ENCODE peak calls at places on chromosomes 5 and 9, in seven cellular contexts. S is PC-9; I is fibroblast of lung; F is CD8-positive, alpha-beta memory T cell; P is upper lobe of left lung; V is heart right ventricle; A is IMR-90. L is an unnamed sample.

GRCh38 chr5:74766348-74766886 is 500 bp downstream of the GFM2 start:
- DNase-seq in P (no peak), F (no peak), A (peak; percentile 64), V (no peak), S (peak; percentile 66), I (peak; percentile 73), L (no peak)

GRCh38 chr5:117161718-117162386 is 587.2 kb upstream of the SEMA6A start:
- DNase-seq in V (no peak), A (no peak), P (no peak), S (no peak), I (no peak), F (no peak), L (no peak)

GRCh38 chr9:128341435-128341849 is 1.1 kb downstream of the SLC27A4 start:
- DNase-seq in V (peak; percentile 35), F (peak; percentile 48), P (no peak), A (peak; percentile 59), I (peak; percentile 67), S (peak; percentile 64), L (peak; percentile 40)

GRCh38 chr9:78118742-78119473 is 87.3 kb upstream of the GNAQ start:
- DNase-seq in V (no peak), A (peak; percentile 20), F (no peak), S (peak; percentile 91), I (peak; percentile 17), P (no peak), L (no peak)

GRCh38 chr9:132813115-132813784 is 64.8 kb downstream of the AK8 start:
- DNase-seq in A (no peak), P (no peak), S (no peak), I (no peak), V (no peak), F (no peak), L (no peak)

GRCh38 chr9:123421801-123422455 is 65.9 kb downstream of the CRB2 start:
- DNase-seq in S (peak; percentile 74), A (no peak), F (no peak), I (no peak), P (no peak), V (no peak), L (no peak)

GRCh38 chr5:58231041-58231440 is 228.8 kb downstream of the PLK2 start:
- DNase-seq in V (no peak), F (no peak), I (no peak), S (peak; percentile 65), A (peak; percentile 8), P (no peak), L (no peak)

GRCh38 chr5:91016954-91017690 is 366.0 kb downstream of the ARRDC3 start:
- DNase-seq in F (no peak), P (no peak), I (peak; percentile 80), S (no peak), A (peak; percentile 70), V (no peak), L (no peak)

GRCh38 chr5:128084228-128085167 is 932 bp downstream of the SLC12A2 start:
- DNase-seq in I (no peak), V (peak; percentile 44), A (peak; percentile 37), S (no peak), F (peak; percentile 27), P (peak; percentile 89), L (peak; percentile 44)

DNA sequence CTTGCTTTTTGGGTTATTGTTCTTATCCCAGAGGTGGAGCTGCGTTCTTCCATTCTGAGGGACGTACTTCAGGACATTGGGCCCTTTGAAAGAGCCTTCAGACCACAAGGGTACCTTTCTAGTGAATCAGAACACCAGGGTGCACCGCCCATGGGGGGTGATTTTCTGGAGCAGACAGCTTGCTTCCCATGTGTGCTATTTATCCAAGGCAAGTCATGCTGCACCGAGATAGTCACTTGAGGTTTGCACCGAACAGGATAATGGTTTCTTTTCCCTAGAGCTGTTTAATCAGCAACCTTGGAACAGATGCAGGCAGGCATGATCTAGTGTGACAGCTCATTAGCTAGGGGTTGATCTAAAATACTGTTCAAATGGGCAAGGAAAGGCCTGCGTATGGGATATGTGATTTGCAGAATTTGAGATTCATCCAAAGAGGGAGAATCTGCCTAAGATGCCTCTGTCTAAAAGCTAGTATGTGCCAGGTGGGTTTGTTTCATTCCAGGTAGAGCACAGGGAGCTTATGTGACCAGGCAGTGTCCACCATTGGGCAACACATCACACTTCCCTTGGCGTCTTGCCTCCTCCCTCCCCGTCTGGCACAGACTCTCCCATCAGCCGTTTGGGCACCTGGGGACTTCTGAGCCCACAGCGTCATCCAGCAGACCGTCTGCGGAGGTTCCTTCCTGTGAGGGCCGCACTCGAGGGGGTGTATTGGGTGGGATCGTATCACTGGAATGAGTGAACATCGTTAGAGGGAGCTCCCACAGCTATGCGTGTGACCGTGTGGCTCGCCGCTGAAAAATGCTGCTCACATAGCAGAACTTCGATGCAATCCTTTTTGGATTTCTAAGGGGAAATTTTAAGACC is 23.0 kb downstream of the ABL1 start:
- DNase-seq in V (peak; percentile 67), A (peak; percentile 97), S (no peak), F (no peak), P (no peak), I (peak; percentile 80), L (peak; percentile 64)
- H3K9me3 ChIP-seq in V (no peaks in the 10 kb centered on the region), A (no peaks in the 10 kb centered on the region), S (no peaks in the 10 kb centered on the region), F (no peaks in the 10 kb centered on the region), P (no peaks in the 10 kb centered on the region), I (no peaks in the 10 kb centered on the region), L (no peaks in the 10 kb centered on the region)

GRCh38 chr9:111548623-111549022 is 23.6 kb downstream of the ZNF483 start:
- DNase-seq in V (no peak), S (no peak), A (no peak), P (no peak), I (no peak), F (no peak), L (no peak)
- H3K9me3 ChIP-seq in V (peaks cover 6% of the 10 kb centered on the region), S (peaks cover 55% of the 10 kb centered on the region), A (peaks cover 57% of the 10 kb centered on the region), P (peaks cover 84% of the 10 kb centered on the region), I (no peaks in the 10 kb centered on the region), F (peaks cover 45% of the 10 kb centered on the region), L (peaks cover 100% of the 10 kb centered on the region)

GRCh38 chr5:159430361-159431018 is 100.2 kb upstream of the IL12B start:
- DNase-seq in P (no peak), S (no peak), I (no peak), V (no peak), F (no peak), A (no peak), L (no peak)

GRCh38 chr5:159424123-159424522 is 93.8 kb upstream of the IL12B start:
- DNase-seq in S (no peak), F (no peak), A (no peak), I (no peak), P (no peak), V (no peak), L (no peak)

GRCh38 chr5:159426694-159427093 is 96.4 kb upstream of the IL12B start:
- DNase-seq in S (no peak), I (no peak), P (no peak), V (no peak), F (no peak), A (no peak), L (no peak)

GRCh38 chr5:159422371-159422770 is 92.1 kb upstream of the IL12B start:
- DNase-seq in F (no peak), P (no peak), V (no peak), S (no peak), A (peak; percentile 18), I (no peak), L (no peak)

DNA sequence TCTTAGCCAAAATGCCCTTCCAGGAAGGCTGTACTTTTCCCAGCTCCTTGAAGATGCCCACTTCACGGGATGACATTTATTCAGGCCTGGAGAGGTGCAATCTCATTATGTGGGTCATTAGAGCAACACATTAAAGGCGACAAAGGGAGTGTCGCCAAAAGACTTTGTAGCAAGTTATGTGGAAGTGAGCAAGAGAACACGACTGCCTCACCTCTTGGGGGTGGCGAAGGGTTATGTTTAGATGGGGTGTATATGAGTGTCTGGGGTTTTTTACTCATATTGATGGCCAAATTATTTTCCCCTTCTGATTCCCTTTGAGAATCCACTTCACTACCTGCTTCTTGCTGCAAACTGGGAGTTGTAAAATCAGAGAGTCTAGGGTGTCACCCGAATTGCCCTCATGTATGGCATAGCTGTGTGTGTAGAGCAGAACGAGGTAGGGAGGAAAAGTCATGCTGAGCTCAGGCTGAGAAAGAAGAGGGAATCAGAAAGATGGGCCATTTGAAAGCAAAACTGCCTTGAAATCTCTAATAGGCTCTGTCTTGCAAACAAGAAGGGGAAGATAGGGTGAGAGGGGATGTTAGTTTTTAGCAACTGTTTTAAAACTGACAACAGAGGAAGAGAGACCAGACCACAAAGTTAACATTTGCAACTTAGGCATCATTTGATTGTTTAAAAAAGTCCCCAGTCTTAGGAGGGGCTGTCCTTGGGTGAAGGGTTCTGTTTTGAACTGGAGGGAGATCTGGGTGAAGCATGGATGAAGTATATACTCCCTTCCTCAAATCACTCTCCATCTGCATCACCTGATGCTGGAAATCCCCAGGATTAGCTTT is 97.1 kb upstream of the IL12B start:
- DNase-seq in F (no peak), S (no peak), A (no peak), V (no peak), I (no peak), P (no peak), L (no peak)
- H3K9me3 ChIP-seq in F (no peaks in the 10 kb centered on the region), S (peaks cover 3% of the 10 kb centered on the region), A (no peaks in the 10 kb centered on the region), V (no peaks in the 10 kb centered on the region), I (no peaks in the 10 kb centered on the region), P (no peaks in the 10 kb centered on the region), L (no peaks in the 10 kb centered on the region)

GRCh38 chr5:178872302-178872701 is 12.5 kb downstream of the ZNF354B start:
- DNase-seq in F (no peak), I (no peak), S (no peak), P (no peak), V (no peak), A (no peak), L (no peak)
- H3K9me3 ChIP-seq in F (peaks cover 26% of the 10 kb centered on the region), I (no peaks in the 10 kb centered on the region), S (peaks cover 33% of the 10 kb centered on the region), P (peaks cover 54% of the 10 kb centered on the region), V (no peaks in the 10 kb centered on the region), A (peaks cover 35% of the 10 kb centered on the region), L (peaks cover 61% of the 10 kb centered on the region)

GRCh38 chr5:179128976-179129375 is 68.8 kb downstream of the ZNF354C start:
- DNase-seq in A (no peak), I (no peak), P (peak; percentile 46), V (no peak), F (no peak), S (no peak), L (no peak)

GRCh38 chr5:179128041-179128365 is 67.8 kb downstream of the ZNF354C start:
- DNase-seq in P (no peak), I (no peak), A (no peak), F (no peak), S (no peak), V (no peak), L (no peak)

GRCh38 chr5:179130101-179130681 is 70.0 kb downstream of the ZNF354C start:
- DNase-seq in V (no peak), P (peak; percentile 66), S (no peak), F (no peak), I (no peak), A (no peak), L (no peak)

GRCh38 chr5:179131321-179131835 is 71.2 kb downstream of the ZNF354C start:
- DNase-seq in P (no peak), V (no peak), A (no peak), F (no peak), I (no peak), S (no peak), L (no peak)

GRCh38 chr5:179129607-179130071 is 69.5 kb downstream of the ZNF354C start:
- DNase-seq in I (no peak), V (no peak), F (no peak), P (peak; percentile 56), A (no peak), S (no peak), L (no peak)
- H3K9me3 ChIP-seq in I (no peaks in the 10 kb centered on the region), V (no peaks in the 10 kb centered on the region), F (no peaks in the 10 kb centered on the region), P (no peaks in the 10 kb centered on the region), A (no peaks in the 10 kb centered on the region), S (no peaks in the 10 kb centered on the region), L (no peaks in the 10 kb centered on the region)

GRCh38 chr5:6218116-6218515 is 160.2 kb downstream of the MED10 start:
- DNase-seq in F (no peak), I (no peak), S (no peak), A (no peak), V (no peak), P (no peak), L (no peak)
- H3K9me3 ChIP-seq in F (no peaks in the 10 kb centered on the region), I (no peaks in the 10 kb centered on the region), S (peaks cover 5% of the 10 kb centered on the region), A (peaks cover 48% of the 10 kb centered on the region), V (no peaks in the 10 kb centered on the region), P (no peaks in the 10 kb centered on the region), L (no peaks in the 10 kb centered on the region)

L was measured in left ventricle myocardium inferior.